ENCODE peak calls at places on chromosomes 3 and 15, in ten cellular contexts. J is tibial nerve, A is transverse colon, C is ovary, F is suprapubic skin, N is H1, E is sigmoid colon, T is HepG2, Q is esophagus muscularis mucosa, S is upper lobe of left lung. B is an unnamed sample. For H3K36me3, the result is how much of the 10 kb centered on the place peaks cover.

GRCh38 chr3:106593381-106593780 is 724.6 kb upstream of the CBLB start:
- DNase-seq in J (no peak), A (no peak), C (no peak), F (no peak), N (no peak), E (no peak), T (no peak), Q (no peak), S (no peak), B (no peak)

GRCh38 chr3:133998691-133999241 is 31.0 kb downstream of the SLCO2A1 start:
- DNase-seq in J (no peak), A (no peak), C (no peak), F (no peak), N (no peak), E (peak), T (no peak), Q (no peak), S (no peak), B (no peak)

GRCh38 chr3:123641505-123641904 is 56.7 kb upstream of the HACD2 start:
- DNase-seq in J (no peak), A (no peak), C (no peak), F (no peak), N (no peak), E (peak), T (no peak), Q (no peak), S (no peak), B (no peak)

GRCh38 chr3:120324185-120324584 is 25.0 kb downstream of the LRRC58 start:
- DNase-seq in J (no peak), A (no peak), C (no peak), F (no peak), N (no peak), E (no peak), T (no peak), Q (no peak), S (no peak), B (no peak)

GRCh38 chr3:12381199-12381598 is 92.3 kb downstream of the PPARG start:
- DNase-seq in J (no peak), A (no peak), C (no peak), F (no peak), N (no peak), E (no peak), T (no peak), Q (no peak), S (no peak), B (no peak)

GRCh38 chr15:56243117-56243773 is 434 bp downstream of the RFX7 start:
- DNase-seq in J (no peak), A (peak), C (peak), F (peak), N (no peak), E (peak), T (no peak), Q (peak), S (peak), B (peak)

GRCh38 chr3:192864943-192865342 is 52.7 kb downstream of the MB21D2 start:
- DNase-seq in J (no peak), A (no peak), C (no peak), F (no peak), N (no peak), E (peak), T (no peak), Q (no peak), S (no peak), B (no peak)

GRCh38 chr3:109384164-109384563 is 46.8 kb upstream of the DPPA4 start:
- DNase-seq in J (no peak), A (no peak), C (no peak), F (no peak), N (no peak), E (no peak), T (no peak), Q (no peak), S (no peak), B (no peak)

GRCh38 chr15:40593588-40594428 is at the start of gene KNL1:
- DNase-seq in J (peak), A (peak), C (peak), F (peak), N (peak), E (peak), T (peak), Q (peak), S (peak), B (peak)

GRCh38 chr3:45545476-45545875 is 49.1 kb upstream of the LIMD1 start:
- DNase-seq in J (no peak), A (no peak), C (no peak), F (no peak), N (no peak), E (peak), T (peak), Q (no peak), S (peak), B (no peak)

GRCh38 chr3:18438586-18438985 is 13.4 kb upstream of the SATB1 start:
- DNase-seq in J (no peak), A (no peak), C (no peak), F (no peak), N (no peak), E (peak), T (no peak), Q (no peak), S (no peak), B (no peak)

GRCh38 chr3:157275832-157276231 is 115.9 kb upstream of the CCNL1 start:
- DNase-seq in J (no peak), A (no peak), C (no peak), F (no peak), N (no peak), E (no peak), T (no peak), Q (no peak), S (no peak), B (no peak)

GRCh38 chr3:82157952-82158351 is 396.5 kb upstream of the GBE1 start:
- DNase-seq in J (no peak), A (no peak), C (no peak), F (no peak), N (no peak), E (no peak), T (no peak), Q (no peak), S (no peak), B (no peak)

GRCh38 chr15:73210630-73211029 is 158.1 kb downstream of the HCN4 start:
- DNase-seq in J (no peak), A (no peak), C (no peak), F (no peak), N (no peak), E (no peak), T (no peak), Q (no peak), S (no peak), B (no peak)

GRCh38 chr3:35549690-35550089 is 89.6 kb upstream of the ARPP21 start:
- DNase-seq in J (no peak), A (no peak), C (no peak), F (no peak), N (no peak), E (no peak), T (no peak), Q (no peak), S (no peak), B (no peak)

GRCh38 chr3:38580450-38581382 is 68.8 kb downstream of the SCN5A start:
- DNase-seq in J (no peak), A (peak), C (no peak), F (no peak), N (no peak), E (no peak), T (no peak), Q (peak), S (peak), B (peak)

GRCh38 chr3:190655933-190656332 is 142.0 kb downstream of the IL1RAP start:
- DNase-seq in J (no peak), A (no peak), C (no peak), F (no peak), N (no peak), E (no peak), T (no peak), Q (no peak), S (no peak), B (no peak)

GRCh38 chr3:195270350-195271115 is 426 bp downstream of the XXYLT1 start:
- DNase-seq in J (no peak), A (peak), C (peak), F (no peak), N (no peak), E (peak), T (peak), Q (peak), S (peak), B (no peak)

GRCh38 chr15:66722757-66723540 is 20.9 kb downstream of the SMAD6 start:
- DNase-seq in J (no peak), A (no peak), C (no peak), F (no peak), N (no peak), E (no peak), T (no peak), Q (no peak), S (no peak), B (no peak)

GRCh38 chr15:90594297-90594696 is 64.6 kb downstream of the CRTC3 start:
- DNase-seq in J (peak), A (peak), C (no peak), F (peak), N (no peak), E (peak), T (no peak), Q (peak), S (peak), B (peak)

GRCh38 chr3:45596290-45596791 is 1.8 kb downstream of the LIMD1 start:
- DNase-seq in J (no peak), A (peak), C (no peak), F (no peak), N (no peak), E (no peak), T (no peak), Q (no peak), S (no peak), B (no peak)

GRCh38 chr15:50906954-50907865 is 1.3 kb upstream of the AP4E1 start:
- DNase-seq in J (no peak), A (peak), C (no peak), F (no peak), N (no peak), E (no peak), T (peak), Q (no peak), S (peak), B (peak)

GRCh38 chr3:30665539-30665938 is 59.1 kb downstream of the TGFBR2 start:
- DNase-seq in J (no peak), A (no peak), C (no peak), F (no peak), N (no peak), E (no peak), T (no peak), Q (no peak), S (no peak), B (no peak)

GRCh38 chr15:40976819-40977218 is 23.5 kb downstream of the CHAC1 start:
- DNase-seq in J (no peak), A (no peak), C (no peak), F (no peak), N (no peak), E (peak), T (no peak), Q (no peak), S (no peak), B (no peak)

GRCh38 chr3:98518816-98519215 is 3.9 kb downstream of the CLDND1 start:
- DNase-seq in J (no peak), A (no peak), C (no peak), F (no peak), N (no peak), E (no peak), T (no peak), Q (no peak), S (no peak), B (no peak)

GRCh38 chr15:47364671-47365141 is 352.6 kb upstream of the SEMA6D start:
- DNase-seq in J (no peak), A (no peak), C (no peak), F (no peak), N (no peak), E (no peak), T (no peak), Q (no peak), S (no peak), B (no peak)

GRCh38 chr3:127339943-127340861 is 52.4 kb upstream of the PRR20G start:
- DNase-seq in J (no peak), A (no peak), C (no peak), F (no peak), N (no peak), E (no peak), T (no peak), Q (peak), S (no peak), B (no peak)

GRCh38 chr3:111761309-111761795 is 97.7 kb upstream of the PHLDB2 start:
- DNase-seq in J (no peak), A (no peak), C (no peak), F (no peak), N (no peak), E (no peak), T (no peak), Q (no peak), S (no peak), B (no peak)

DNA sequence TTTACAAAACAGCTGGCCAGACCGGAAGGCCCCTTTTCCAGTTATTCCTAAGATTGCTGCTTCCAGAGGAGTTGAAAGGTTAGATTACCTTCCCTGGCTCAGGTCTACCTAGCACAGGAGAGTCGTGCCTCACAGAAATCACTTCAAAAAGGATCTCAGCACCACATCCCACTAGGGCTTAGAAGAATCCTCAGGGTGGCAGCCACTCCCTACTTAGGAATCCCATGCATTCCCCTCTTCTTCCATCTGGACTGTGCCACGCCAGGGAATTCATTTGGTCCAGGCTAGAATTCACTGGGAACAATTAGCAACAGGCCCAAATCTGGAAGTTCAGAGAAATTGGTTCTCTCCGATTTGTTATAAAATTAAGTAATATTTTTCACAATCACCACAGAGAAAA is 226.4 kb upstream of the IL12A start:
- DNase-seq in J (no peak), A (no peak), C (no peak), F (no peak), N (no peak), E (no peak), T (no peak), Q (no peak), S (no peak), B (no peak)
- H3K4me3 ChIP-seq in J (no peak), A (no peak), C (no peak), F (peak), N (no peak), E (no peak), T (no peak), Q (peak), S (no peak), B (no peak)

DNA sequence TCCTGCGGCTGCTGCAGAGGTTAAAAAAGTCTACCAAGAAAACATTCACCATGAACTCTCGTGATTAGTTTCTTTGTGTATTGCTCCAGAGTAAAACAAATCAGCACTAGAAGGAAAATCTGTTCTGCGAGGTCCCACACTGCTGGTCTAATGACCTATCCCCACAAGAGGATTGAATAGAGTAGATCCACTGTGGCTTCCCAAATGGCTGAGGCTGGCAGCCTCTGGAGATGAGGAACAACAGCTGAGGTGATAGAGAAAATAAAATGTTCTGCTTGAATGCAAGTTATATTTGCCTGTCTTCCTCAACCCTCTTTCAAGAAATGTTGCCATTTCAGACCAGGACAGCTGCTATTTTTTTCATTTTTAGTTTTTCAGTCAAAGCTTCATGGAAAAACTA is 883.3 kb downstream of the CADM2 start:
- DNase-seq in J (no peak), A (no peak), C (no peak), F (no peak), N (no peak), E (no peak), T (no peak), Q (no peak), S (no peak), B (no peak)
- TF ChIP-seq EP300 in J (no peak), A (no peak), C (no peak), F (no peak), N (no peak), E (no peak), T (no peak), Q (no peak), S (no peak), B (no peak)

GRCh38 chr3:16372362-16373269 is 107.6 kb downstream of the OXNAD1 start:
- DNase-seq in J (no peak), A (no peak), C (no peak), F (no peak), N (no peak), E (no peak), T (no peak), Q (no peak), S (no peak), B (no peak)

GRCh38 chr3:16369247-16369646 is 104.2 kb downstream of the OXNAD1 start:
- DNase-seq in J (no peak), A (no peak), C (no peak), F (no peak), N (no peak), E (no peak), T (no peak), Q (no peak), S (no peak), B (no peak)

GRCh38 chr3:16370503-16370871 is 105.5 kb downstream of the OXNAD1 start:
- DNase-seq in J (no peak), A (no peak), C (no peak), F (no peak), N (no peak), E (no peak), T (no peak), Q (no peak), S (no peak), B (no peak)

GRCh38 chr3:16369885-16370284 is 104.9 kb downstream of the OXNAD1 start:
- DNase-seq in J (no peak), A (no peak), C (no peak), F (no peak), N (peak), E (no peak), T (no peak), Q (no peak), S (no peak), B (no peak)

DNA sequence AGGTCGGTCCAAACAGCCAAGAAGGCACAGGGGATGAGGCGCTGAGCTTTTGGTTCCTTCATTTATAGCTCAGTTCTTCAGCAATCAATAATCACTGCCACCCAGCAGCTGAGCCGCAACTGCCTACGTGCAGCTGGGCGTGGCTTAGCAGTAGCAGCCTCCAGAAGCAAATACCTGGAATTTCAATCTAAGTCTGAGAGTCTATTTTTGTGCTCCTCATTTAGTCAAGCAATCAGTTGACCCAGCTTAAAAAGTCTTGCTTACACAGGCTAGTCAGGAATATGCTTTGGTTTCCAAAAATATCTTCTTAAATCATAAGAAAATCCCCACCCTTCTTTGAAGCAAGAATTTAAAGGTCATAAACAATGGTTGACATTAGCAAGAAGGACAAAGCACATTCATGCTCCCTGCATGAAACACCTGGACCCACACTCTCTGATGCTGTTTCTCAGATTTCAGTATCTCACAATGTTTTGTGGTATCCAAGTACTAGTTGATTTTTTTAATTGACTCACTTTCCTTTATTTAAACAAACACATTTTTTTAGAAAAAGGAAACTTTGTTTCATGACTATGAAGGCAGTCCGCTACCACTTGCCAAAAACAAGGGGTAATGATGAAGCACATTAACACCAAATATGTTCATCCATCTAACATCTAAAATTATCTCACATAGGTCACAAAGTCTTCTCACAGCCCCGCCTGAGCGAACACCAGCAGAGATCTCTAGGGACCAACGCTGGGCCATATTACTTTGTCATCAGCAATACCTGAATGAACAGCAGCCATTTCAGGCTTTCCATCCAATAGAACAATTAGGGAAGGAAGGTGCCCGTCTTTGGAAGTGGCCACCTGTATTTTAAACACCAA is 106.1 kb downstream of the OXNAD1 start:
- DNase-seq in J (no peak), A (no peak), C (no peak), F (no peak), N (no peak), E (no peak), T (no peak), Q (no peak), S (peak), B (no peak)
- H3K36me3 ChIP-seq in J (under half), A (under half), C (under half), F (under half), N (under half), E (under half), T (under half), Q (under half), S (under half), B (under half)

DNA sequence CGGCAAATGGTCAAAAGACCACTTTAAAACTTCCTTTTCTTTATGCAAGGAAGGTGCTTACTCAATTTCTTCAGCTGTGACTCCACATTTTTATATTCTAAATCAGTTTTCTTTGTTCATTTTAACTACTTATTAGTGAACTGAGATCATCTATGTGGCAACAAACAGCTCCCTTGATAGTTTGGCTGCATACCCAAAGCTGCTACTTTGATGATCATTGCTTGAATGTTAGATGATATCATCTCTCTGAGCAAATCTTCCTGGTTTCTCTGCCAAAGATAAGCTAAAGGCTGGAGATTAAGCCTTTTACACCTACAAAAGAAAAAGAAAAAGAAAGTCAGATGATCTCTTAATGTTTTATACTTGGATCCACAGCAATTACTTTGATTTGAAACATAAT is 95.5 kb downstream of the DPH6 start:
- DNase-seq in J (no peak), A (no peak), C (no peak), F (no peak), N (no peak), E (no peak), T (no peak), Q (no peak), S (no peak), B (no peak)
- H3K4me3 ChIP-seq in J (no peak), A (no peak), C (no peak), F (no peak), N (no peak), E (no peak), T (no peak), Q (no peak), S (no peak), B (no peak)

GRCh38 chr3:57706462-57706861 is 13.6 kb upstream of the DENND6A start:
- DNase-seq in J (no peak), A (no peak), C (no peak), F (no peak), N (no peak), E (no peak), T (no peak), Q (no peak), S (no peak), B (no peak)
- TF ChIP-seq EP300 in J (no peak), A (no peak), C (no peak), F (no peak), N (no peak), E (no peak), T (no peak), Q (no peak), S (no peak), B (no peak)

GRCh38 chr3:125461896-125462295 is 58.1 kb downstream of the SNX4 start:
- DNase-seq in J (no peak), A (no peak), C (no peak), F (no peak), N (no peak), E (no peak), T (no peak), Q (no peak), S (no peak), B (no peak)
- H3K36me3 ChIP-seq in J (half or more), A (under half), C (under half), F (half or more), N (under half), E (under half), T (half or more), Q (under half), S (under half), B (under half)